ENCODE peak calls at places on chromosomes 2 and 18, in five cellular contexts. Q is fibroblast of pulmonary artery; V is heart right ventricle; K is Calu3; I is CD8-positive, alpha-beta T cell. R is an unnamed sample.

GRCh38 chr2:124286089-124286783 is 261.1 kb downstream of the CNTNAP5 start:
- DNase-seq in K (no peak), Q (peak), I (no peak), V (no peak), R (no peak)

GRCh38 chr2:216619411-216620393 is 13.5 kb upstream of the IGFBP2 start:
- DNase-seq in K (no peak), Q (peak), V (no peak), I (no peak), R (no peak)

GRCh38 chr2:239377591-239377990 is 23.2 kb downstream of the HDAC4 start:
- DNase-seq in K (no peak), Q (no peak), I (no peak), V (no peak), R (no peak)

GRCh38 chr2:200380833-200381542 is 74.5 kb downstream of the SPATS2L start:
- DNase-seq in V (no peak), K (no peak), I (no peak), Q (peak), R (no peak)

GRCh38 chr2:38170098-38170497 is 94.1 kb upstream of the CYP1B1 start:
- DNase-seq in K (no peak), I (no peak), V (no peak), Q (no peak), R (no peak)

GRCh38 chr2:159168707-159169106 is 117.8 kb downstream of the WDSUB1 start:
- DNase-seq in I (no peak), K (no peak), Q (peak), V (no peak), R (no peak)

GRCh38 chr2:132577693-132578092 is 92.3 kb downstream of the LYPD1 start:
- DNase-seq in I (no peak), K (no peak), Q (no peak), V (no peak), R (no peak)

GRCh38 chr18:38534073-38534472 is 968.5 kb upstream of the CELF4 start:
- DNase-seq in V (no peak), I (no peak), Q (no peak), K (no peak), R (no peak)

GRCh38 chr18:75691483-75691882 is 264.0 kb upstream of the SMIM21 start:
- DNase-seq in K (no peak), V (no peak), I (no peak), Q (no peak), R (no peak)

GRCh38 chr2:241546771-241547498 is 11.6 kb upstream of the BOK start:
- DNase-seq in I (no peak), Q (peak), K (no peak), V (no peak), R (no peak)

GRCh38 chr2:75241696-75242095 is 42.4 kb upstream of the TACR1 start:
- DNase-seq in I (no peak), K (no peak), V (no peak), Q (peak), R (no peak)

GRCh38 chr2:124566518-124566970 is 541.5 kb downstream of the CNTNAP5 start:
- DNase-seq in V (no peak), Q (no peak), I (no peak), K (peak), R (no peak)

GRCh38 chr2:239363946-239364637 is 36.7 kb downstream of the HDAC4 start:
- DNase-seq in Q (no peak), K (no peak), V (no peak), I (peak), R (no peak)

GRCh38 chr2:135563793-135564192 is 32.5 kb downstream of the R3HDM1 start:
- DNase-seq in V (no peak), Q (peak), I (no peak), K (no peak), R (no peak)

GRCh38 chr2:106115250-106115649 is 78.9 kb downstream of the UXS1 start:
- DNase-seq in I (no peak), V (no peak), K (peak), Q (peak), R (peak)

GRCh38 chr2:70717431-70718038 is 50.5 kb downstream of the ADD2 start:
- DNase-seq in Q (no peak), I (no peak), V (no peak), K (no peak), R (no peak)

GRCh38 chr2:109209412-109209811 is 80.4 kb downstream of the SH3RF3 start:
- DNase-seq in Q (peak), K (no peak), V (no peak), I (no peak), R (no peak)

GRCh38 chr2:16070648-16070971 is 130.3 kb downstream of the MYCN start:
- DNase-seq in V (no peak), K (no peak), I (no peak), Q (no peak), R (no peak)

GRCh38 chr2:145119225-145119624 is 599.3 kb upstream of the ZEB2 start:
- DNase-seq in Q (no peak), K (no peak), V (no peak), I (no peak), R (peak)

GRCh38 chr2:223632826-223633225 is 30.7 kb upstream of the SCG2 start:
- DNase-seq in K (no peak), I (no peak), Q (no peak), V (no peak), R (no peak)

GRCh38 chr2:241967745-241968144 is 98.2 kb downstream of the RTP5 start:
- DNase-seq in K (no peak), V (no peak), Q (no peak), I (no peak), R (no peak)

GRCh38 chr2:182616471-182617393 is 99.3 kb upstream of the DNAJC10 start:
- DNase-seq in I (no peak), Q (peak), V (no peak), K (no peak), R (no peak)

GRCh38 chr2:98461650-98462049 is 17.0 kb downstream of the INPP4A start:
- DNase-seq in K (no peak), Q (peak), I (peak), V (peak), R (no peak)

GRCh38 chr2:98463081-98463481 is 18.4 kb downstream of the INPP4A start:
- DNase-seq in Q (no peak), V (no peak), I (no peak), K (no peak), R (no peak)

GRCh38 chr2:98463988-98464771 is 19.5 kb downstream of the INPP4A start:
- DNase-seq in Q (no peak), K (no peak), V (no peak), I (peak), R (no peak)

GRCh38 chr2:98464772-98465310 is 20.2 kb downstream of the INPP4A start:
- DNase-seq in Q (no peak), K (no peak), V (no peak), I (peak), R (peak)

GRCh38 chr2:98463551-98463971 is 18.9 kb downstream of the INPP4A start:
- DNase-seq in V (no peak), I (no peak), K (no peak), Q (no peak), R (no peak)
- TF ChIP-seq CTCF in V (no peak), I (no peak), K (no peak), Q (no peak), R (no peak)

GRCh38 chr18:60327880-60328589 is 44.5 kb downstream of the MC4R start:
- DNase-seq in I (no peak), K (no peak), V (no peak), Q (no peak), R (no peak)

GRCh38 chr18:60329131-60329530 is 43.4 kb downstream of the MC4R start:
- DNase-seq in Q (no peak), I (no peak), V (no peak), K (no peak), R (no peak)

DNA sequence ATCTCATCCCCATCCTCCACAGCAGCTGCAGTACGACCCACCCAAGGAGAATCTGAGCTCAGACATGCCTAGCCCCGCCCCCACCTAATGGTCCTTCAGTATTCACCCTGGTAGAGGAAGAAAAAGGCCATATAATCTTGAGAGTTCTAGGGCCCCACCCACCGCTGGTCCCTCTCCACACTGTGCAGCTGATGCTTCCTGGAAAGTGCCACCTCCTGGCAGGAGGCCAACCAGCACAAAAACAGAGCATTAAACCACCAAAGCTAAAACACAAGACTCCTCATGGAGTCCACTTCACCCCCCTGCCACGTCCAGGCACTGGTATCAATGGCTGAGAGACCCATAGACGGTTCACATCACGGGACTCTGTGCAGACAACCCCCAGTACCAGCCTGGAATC is 40.7 kb downstream of the MC4R start:
- DNase-seq in I (no peak), K (peak), Q (no peak), V (no peak), R (no peak)
- TF ChIP-seq CTCF in I (no peak), K (no peak), Q (no peak), V (no peak), R (no peak)

GRCh38 chr18:14976736-14977430 is 228.9 kb downstream of the ANKRD30B start:
- DNase-seq in K (no peak), Q (no peak), V (no peak), I (no peak), R (no peak)
- TF ChIP-seq CTCF in K (peak), Q (no peak), V (no peak), I (no peak), R (no peak)

GRCh38 chr2:47088371-47089082 is 66.6 kb downstream of the STPG4 start:
- DNase-seq in V (no peak), K (no peak), I (no peak), Q (peak), R (no peak)
- TF ChIP-seq CTCF in V (no peak), K (no peak), I (no peak), Q (peak), R (no peak)

GRCh38 chr2:213220967-213221603 is 63.2 kb upstream of the SPAG16 start:
- DNase-seq in V (no peak), K (no peak), Q (no peak), I (no peak), R (no peak)
- TF ChIP-seq CTCF in V (no peak), K (no peak), Q (no peak), I (no peak), R (no peak)

GRCh38 chr2:7363906-7364305 is 446.7 kb downstream of the RNF144A start:
- DNase-seq in I (no peak), Q (no peak), K (no peak), V (no peak), R (no peak)
- TF ChIP-seq CTCF in I (no peak), Q (no peak), K (no peak), V (no peak), R (no peak)

R was measured in GM10248.